ENCODE peak calls at places on chromosomes 4 and X, in seven cellular contexts. F, D, K, B, U, L and J are unnamed samples.

GRCh38 chr4:159105761-159106243 is 2.9 kb downstream of the RAPGEF2 start:
- DNase-seq in F (no peak), D (no peak), K (peak; percentile 93), B (peak; percentile 59), U (no peak), L (peak; percentile 34), J (no peak)

GRCh38 chrX:25275159-25275558 is 259.4 kb upstream of the ARX start:
- DNase-seq in F (peak; percentile 43), D (no peak), K (no peak), B (no peak), U (no peak), L (no peak), J (no peak)

GRCh38 chrX:95919605-95920004 is 765.0 kb upstream of the DIAPH2 start:
- DNase-seq in F (peak; percentile 26), D (no peak), K (no peak), B (no peak), U (no peak), L (peak; percentile 81), J (no peak)

GRCh38 chr4:184417802-184418511 is 56.4 kb downstream of the IRF2 start:
- DNase-seq in F (peak; percentile 62), D (no peak), K (peak; percentile 84), B (peak; percentile 71), U (no peak), L (no peak), J (no peak)

GRCh38 chrX:15838017-15838416 is 16.6 kb downstream of the AP1S2 start:
- DNase-seq in F (peak; percentile 58), D (no peak), K (no peak), B (no peak), U (no peak), L (peak; percentile 60), J (no peak)

GRCh38 chr4:77959566-77960338 is 97.1 kb downstream of the MRPL1 start:
- DNase-seq in F (peak; percentile 38), D (peak; percentile 49), K (peak; percentile 22), B (peak; percentile 20), U (no peak), L (peak; percentile 70), J (peak; percentile 71)

GRCh38 chrX:110395877-110396276 is 37.2 kb downstream of the RTL9 start:
- DNase-seq in F (no peak), D (no peak), K (no peak), B (no peak), U (no peak), L (no peak), J (no peak)

GRCh38 chr4:5751918-5752802 is 41.2 kb downstream of the EVC start:
- DNase-seq in F (peak; percentile 56), D (no peak), K (peak; percentile 63), B (peak; percentile 70), U (peak; percentile 60), L (peak; percentile 58), J (peak; percentile 69)

GRCh38 chr4:40718571-40718970 is 31.2 kb upstream of the NSUN7 start:
- DNase-seq in F (no peak), D (peak; percentile 7), K (no peak), B (no peak), U (no peak), L (peak; percentile 27), J (no peak)

GRCh38 chr4:94298725-94299252 is 43.8 kb downstream of the HPGDS start:
- DNase-seq in F (no peak), D (no peak), K (no peak), B (no peak), U (no peak), L (no peak), J (peak; percentile 16)

GRCh38 chr4:152729466-152729865 is 49.7 kb upstream of the TMEM154 start:
- DNase-seq in F (peak; percentile 10), D (no peak), K (peak; percentile 14), B (no peak), U (no peak), L (no peak), J (no peak)

GRCh38 chr4:115396034-115396433 is 282.6 kb upstream of the NDST4 start:
- DNase-seq in F (no peak), D (no peak), K (no peak), B (no peak), U (no peak), L (no peak), J (no peak)

GRCh38 chrX:4397471-4397870 is 684.0 kb upstream of the PRKX start:
- DNase-seq in F (no peak), D (no peak), K (no peak), B (no peak), U (no peak), L (no peak), J (no peak)

GRCh38 chr4:10185518-10186227 is 69.1 kb upstream of the WDR1 start:
- DNase-seq in F (no peak), D (no peak), K (no peak), B (no peak), U (no peak), L (no peak), J (no peak)

GRCh38 chr4:153393397-153393796 is 48.9 kb downstream of the MND1 start:
- DNase-seq in F (no peak), D (no peak), K (peak; percentile 70), B (no peak), U (peak; percentile 66), L (peak; percentile 59), J (peak; percentile 2)

GRCh38 chrX:68396953-68397352 is 36.3 kb downstream of the OPHN1 start:
- DNase-seq in F (peak; percentile 4), D (no peak), K (peak; percentile 3), B (no peak), U (no peak), L (peak; percentile 13), J (peak; percentile 2)

GRCh38 chr4:24704152-24704551 is 91.2 kb upstream of the SOD3 start:
- DNase-seq in F (no peak), D (no peak), K (no peak), B (no peak), U (no peak), L (peak; percentile 63), J (peak; percentile 58)

GRCh38 chrX:153310901-153311300 is 10.7 kb downstream of the PNMA6F start:
- DNase-seq in F (no peak), D (no peak), K (no peak), B (no peak), U (no peak), L (peak; percentile 30), J (no peak)

GRCh38 chr4:2069161-2069971 is 10.2 kb downstream of the NAT8L start:
- DNase-seq in F (no peak), D (no peak), K (no peak), B (no peak), U (peak; percentile 45), L (no peak), J (no peak)

GRCh38 chr4:7155611-7156071 is 36.7 kb upstream of the SORCS2 start:
- DNase-seq in F (no peak), D (no peak), K (peak; percentile 74), B (no peak), U (peak; percentile 75), L (no peak), J (peak; percentile 56)

GRCh38 chr4:113657834-113658233 is 103.7 kb downstream of the CAMK2D start:
- DNase-seq in F (no peak), D (no peak), K (peak; percentile 63), B (no peak), U (no peak), L (no peak), J (peak; percentile 28)

GRCh38 chr4:159655547-159655946 is 552.7 kb downstream of the RAPGEF2 start:
- DNase-seq in F (no peak), D (no peak), K (peak; percentile 99), B (peak; percentile 88), U (no peak), L (no peak), J (no peak)

GRCh38 chr4:143391895-143392294 is 55.2 kb downstream of the GAB1 start:
- DNase-seq in F (no peak), D (no peak), K (peak; percentile 68), B (peak; percentile 74), U (no peak), L (no peak), J (peak; percentile 22)

GRCh38 chrX:78886550-78886949 is 58.6 kb upstream of the P2RY10 start:
- DNase-seq in F (peak; percentile 68), D (no peak), K (no peak), B (no peak), U (no peak), L (peak; percentile 7), J (peak; percentile 10)

GRCh38 chrX:40402771-40403533 is 177.8 kb upstream of the ATP6AP2 start:
- DNase-seq in F (peak; percentile 7), D (no peak), K (peak; percentile 37), B (peak; percentile 11), U (peak; percentile 84), L (peak; percentile 22), J (peak; percentile 76)

GRCh38 chr4:114040319-114041116 is 61.1 kb upstream of the ARSJ start:
- DNase-seq in F (no peak), D (no peak), K (peak; percentile 63), B (no peak), U (no peak), L (peak; percentile 15), J (no peak)

GRCh38 chrX:132491191-132491590 is 2.4 kb upstream of the MBNL3 start:
- DNase-seq in F (peak; percentile 18), D (no peak), K (no peak), B (no peak), U (no peak), L (peak; percentile 26), J (peak; percentile 21)

GRCh38 chr4:153655928-153656327 is 28.2 kb upstream of the TLR2 start:
- DNase-seq in F (no peak), D (no peak), K (no peak), B (no peak), U (peak; percentile 74), L (no peak), J (no peak)

GRCh38 chr4:158870282-158871049 is 101.6 kb downstream of the FNIP2 start:
- DNase-seq in F (no peak), D (no peak), K (no peak), B (no peak), U (no peak), L (peak; percentile 85), J (peak; percentile 43)

GRCh38 chr4:3666263-3666662 is 99.9 kb upstream of the ADRA2C start:
- DNase-seq in F (no peak), D (no peak), K (no peak), B (no peak), U (no peak), L (no peak), J (no peak)

GRCh38 chr4:143405197-143405730 is 68.6 kb downstream of the GAB1 start:
- DNase-seq in F (peak; percentile 40), D (no peak), K (no peak), B (no peak), U (no peak), L (no peak), J (no peak)